ENCODE peak calls at places on chromosome 1, in six cellular contexts. T, H, V, I, R and M are unnamed samples. For H3K9me3, the result is how much of the 10 kb centered on the place peaks cover.

GRCh38 chr1:100217834-100218233 is 31.8 kb downstream of the DBT start:
- DNase-seq in T (no peak), H (no peak), V (no peak), I (no peak), R (no peak), M (no peak)

GRCh38 chr1:117732065-117732789 is 126.4 kb downstream of the TENT5C start:
- DNase-seq in T (no peak), H (no peak), V (peak), I (no peak), R (no peak), M (no peak)

GRCh38 chr1:223133824-223134435 is 9.1 kb downstream of the TLR5 start:
- DNase-seq in T (peak), H (peak), V (peak), I (peak), R (peak), M (peak)

GRCh38 chr1:22611530-22611947 is 24.9 kb upstream of the C1QA start:
- DNase-seq in T (peak), H (no peak), V (peak), I (peak), R (peak), M (peak)

GRCh38 chr1:72111662-72112061 is 170.7 kb downstream of the NEGR1 start:
- DNase-seq in T (no peak), H (no peak), V (no peak), I (no peak), R (no peak), M (no peak)

GRCh38 chr1:209895709-209896108 is 42.3 kb upstream of the SYT14 start:
- DNase-seq in T (no peak), H (no peak), V (peak), I (peak), R (no peak), M (no peak)

GRCh38 chr1:22896184-22896583 is 76.5 kb downstream of the LACTBL1 start:
- DNase-seq in T (no peak), H (no peak), V (no peak), I (no peak), R (no peak), M (no peak)

GRCh38 chr1:101308935-101309333 is 72.1 kb downstream of the S1PR1 start:
- DNase-seq in T (no peak), H (no peak), V (no peak), I (no peak), R (no peak), M (no peak)

GRCh38 chr1:241485554-241485992 is 34.0 kb downstream of the FH start:
- DNase-seq in T (no peak), H (no peak), V (peak), I (peak), R (peak), M (no peak)
- H3K9me3 ChIP-seq in T (under half), H (under half), V (under half), I (under half), R (under half), M (under half)

GRCh38 chr1:3022511-3022973 is 1.3 kb downstream of the ACTRT2 start:
- DNase-seq in T (no peak), H (peak), V (no peak), I (no peak), R (no peak), M (no peak)
- H3K9me3 ChIP-seq in T (under half), H (under half), V (half or more), I (under half), R (under half), M (under half)

DNA sequence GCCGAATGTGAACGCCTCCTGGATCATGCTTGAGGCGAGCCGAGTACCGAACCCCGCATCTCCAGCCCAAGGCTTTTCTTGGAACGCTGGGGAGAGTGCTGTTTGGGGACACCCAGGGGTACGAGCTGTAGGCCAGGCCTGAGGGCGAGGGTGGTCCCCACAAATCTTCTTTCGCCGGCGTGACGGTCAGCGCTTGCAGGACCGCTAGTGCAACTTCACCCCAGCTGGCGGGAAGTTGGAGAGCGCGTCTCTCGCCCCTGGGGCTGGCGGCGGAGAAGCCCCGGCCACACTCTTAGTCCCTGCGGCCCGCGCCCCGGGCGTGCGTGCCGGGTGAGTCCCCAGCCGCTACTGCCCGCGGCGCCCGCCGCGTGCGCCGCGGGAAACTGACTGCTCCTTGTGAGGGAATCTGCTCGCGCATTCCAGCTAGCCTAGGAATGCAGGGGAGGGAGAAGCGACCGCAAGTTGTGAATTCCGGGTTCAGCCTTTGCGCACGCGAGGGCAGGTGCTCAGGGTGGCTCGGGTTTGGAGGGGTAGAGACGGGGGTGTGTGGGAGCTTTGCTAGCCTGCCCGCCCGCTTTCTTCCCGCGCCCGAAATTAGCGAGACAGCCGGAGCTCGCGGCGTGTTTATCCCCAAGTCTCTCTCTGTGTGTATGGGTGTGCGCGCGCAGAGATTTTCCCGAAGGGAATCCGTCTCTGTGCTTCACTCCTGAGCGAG is 884 bp downstream of the LHX4 start:
- DNase-seq in T (no peak), H (no peak), V (peak), I (peak), R (peak), M (no peak)
- H3K9me3 ChIP-seq in T (under half), H (under half), V (under half), I (under half), R (under half), M (under half)

GRCh38 chr1:94501925-94502324 is 39.6 kb downstream of the F3 start:
- DNase-seq in T (no peak), H (no peak), V (no peak), I (no peak), R (no peak), M (no peak)

GRCh38 chr1:94501426-94501825 is 40.1 kb downstream of the F3 start:
- DNase-seq in T (no peak), H (no peak), V (no peak), I (no peak), R (no peak), M (no peak)

GRCh38 chr1:94504601-94505000 is 37.0 kb downstream of the F3 start:
- DNase-seq in T (no peak), H (no peak), V (no peak), I (no peak), R (no peak), M (no peak)

GRCh38 chr1:94503153-94503552 is 38.4 kb downstream of the F3 start:
- DNase-seq in T (no peak), H (no peak), V (no peak), I (no peak), R (no peak), M (no peak)
- H3K9me3 ChIP-seq in T (under half), H (under half), V (under half), I (under half), R (under half), M (under half)

GRCh38 chr1:106366627-106367319 is 689.7 kb upstream of the PRMT6 start:
- DNase-seq in T (no peak), H (no peak), V (no peak), I (no peak), R (no peak), M (no peak)
- H3K9me3 ChIP-seq in T (under half), H (under half), V (under half), I (under half), R (under half), M (under half)